ENCODE peak calls at places on chromosome 21, in five cellular contexts. Q is neuronal stem cell, W is ovary, D is kidney, O is body of pancreas. V is an unnamed sample. For H3K4me1 and H3K9me3, the result is how much of the 10 kb centered on the place peaks cover.

GRCh38 chr21:29671728-29672127 is 268.1 kb downstream of the GRIK1 start:
- DNase-seq in O (no peak), W (no peak), D (no peak), Q (no peak), V (no peak)

GRCh38 chr21:17428484-17428869 is 84.4 kb upstream of the CXADR start:
- DNase-seq in Q (no peak), D (no peak), O (no peak), W (no peak), V (no peak)

GRCh38 chr21:21921410-21922232 is 923.4 kb downstream of the NCAM2 start:
- DNase-seq in O (no peak), W (no peak), D (no peak), Q (no peak), V (peak)

GRCh38 chr21:35932232-35932911 is 128.0 kb downstream of the SETD4 start:
- DNase-seq in O (peak), Q (no peak), W (peak), D (no peak), V (no peak)

GRCh38 chr21:46116846-46117585 is 19.1 kb downstream of the COL6A2 start:
- DNase-seq in Q (no peak), W (peak), D (peak), O (peak), V (no peak)

GRCh38 chr21:27192286-27192685 is 225.4 kb upstream of the ADAMTS5 start:
- DNase-seq in D (no peak), O (no peak), Q (no peak), W (no peak), V (no peak)

GRCh38 chr21:27519357-27519756 is 552.5 kb upstream of the ADAMTS5 start:
- DNase-seq in Q (no peak), W (no peak), D (no peak), O (no peak), V (no peak)

GRCh38 chr21:28834335-28835238 is 158.1 kb downstream of the LTN1 start:
- DNase-seq in D (no peak), O (no peak), W (no peak), Q (no peak), V (no peak)

GRCh38 chr21:28882345-28882744 is 110.3 kb downstream of the LTN1 start:
- DNase-seq in O (no peak), W (no peak), D (no peak), Q (no peak), V (no peak)

GRCh38 chr21:23699402-23699801 is 1907.9 kb downstream of the MRPL39 start:
- DNase-seq in Q (no peak), O (no peak), W (no peak), D (no peak), V (no peak)

GRCh38 chr21:36419996-36420395 is 34.8 kb downstream of the CHAF1B start:
- DNase-seq in W (peak), O (peak), D (peak), Q (peak), V (peak)

GRCh38 chr21:45847870-45848269 is 133.7 kb upstream of the COL6A1 start:
- DNase-seq in Q (no peak), W (no peak), O (no peak), D (no peak), V (no peak)

GRCh38 chr21:46295177-46295711 is 9.1 kb downstream of the YBEY start:
- DNase-seq in W (no peak), Q (no peak), O (no peak), D (no peak), V (no peak)

GRCh38 chr21:28960245-28960644 is 32.4 kb downstream of the LTN1 start:
- DNase-seq in Q (no peak), W (no peak), D (no peak), O (no peak), V (no peak)

GRCh38 chr21:36806103-36806502 is 107.2 kb downstream of the SIM2 start:
- DNase-seq in O (no peak), Q (no peak), D (no peak), W (no peak), V (no peak)

GRCh38 chr21:45947296-45947695 is 34.3 kb upstream of the COL6A1 start:
- DNase-seq in D (no peak), W (no peak), Q (no peak), O (no peak), V (no peak)

GRCh38 chr21:43269461-43269860 is 100.7 kb downstream of the CRYAA start:
- DNase-seq in D (peak), W (no peak), O (no peak), Q (no peak), V (peak)

GRCh38 chr21:39633770-39634181 is 21.0 kb downstream of the B3GALT5 start:
- DNase-seq in D (no peak), W (no peak), O (no peak), Q (no peak), V (no peak)

GRCh38 chr21:39451332-39452206 is at the start of gene SH3BGR:
- DNase-seq in O (peak), W (no peak), D (no peak), Q (no peak), V (no peak)

GRCh38 chr21:45741691-45742090 is 98.2 kb downstream of the PCBP3 start:
- DNase-seq in D (no peak), W (no peak), O (no peak), Q (no peak), V (no peak)

GRCh38 chr21:44647222-44647552 is 973 bp downstream of the KRTAP10-11 start:
- DNase-seq in W (no peak), Q (no peak), O (no peak), D (no peak), V (no peak)
- H3K4me1 ChIP-seq in W (under half), Q (under half), O (under half), D (under half), V (under half)

DNA sequence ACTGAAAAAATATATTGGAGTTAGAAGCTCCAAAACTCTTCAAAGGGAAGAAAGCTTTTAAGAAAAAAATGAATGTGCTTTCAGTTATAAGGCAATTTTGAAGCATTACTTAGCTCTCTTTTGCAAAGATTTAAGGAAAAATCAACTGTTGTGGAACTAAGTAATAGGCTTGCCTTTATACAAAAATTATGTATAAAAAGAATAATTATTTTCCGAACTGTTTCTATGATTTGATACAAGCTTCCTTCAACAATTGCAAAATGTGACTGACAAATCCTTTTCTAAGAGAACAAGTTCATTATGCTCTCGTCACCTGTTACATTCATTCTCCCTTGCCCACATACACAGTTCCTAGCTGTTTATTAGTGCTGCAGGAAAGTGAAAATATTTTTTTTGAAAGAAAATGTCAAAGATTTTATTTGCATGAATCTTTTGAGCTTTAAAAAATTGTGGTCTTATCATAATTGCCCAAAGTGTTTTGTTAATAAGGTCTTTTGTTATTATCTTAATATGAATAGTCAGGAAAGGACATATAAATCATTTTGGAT is 466.2 kb downstream of the USP25 start:
- DNase-seq in W (no peak), O (no peak), Q (no peak), D (no peak), V (no peak)
- H3K4me3 ChIP-seq in W (peak), O (no peak), Q (peak), D (peak), V (peak)

GRCh38 chr21:33966324-33966949 is 50.8 kb upstream of the ATP5PO start:
- DNase-seq in O (no peak), D (no peak), Q (no peak), W (no peak), V (no peak)
- H3K9me3 ChIP-seq in O (under half), D (under half), Q (under half), W (under half), V (under half)

GRCh38 chr21:42223826-42224575 is 5.1 kb downstream of the ABCG1 start:
- DNase-seq in O (no peak), W (no peak), D (peak), Q (no peak), V (no peak)

GRCh38 chr21:42222821-42223390 is 4.0 kb downstream of the ABCG1 start:
- DNase-seq in D (no peak), O (no peak), W (no peak), Q (no peak), V (no peak)

GRCh38 chr21:42227909-42228708 is 9.2 kb downstream of the ABCG1 start:
- DNase-seq in D (peak), O (peak), W (peak), Q (no peak), V (no peak)

GRCh38 chr21:42225042-42225441 is 6.1 kb downstream of the ABCG1 start:
- DNase-seq in W (no peak), D (no peak), O (no peak), Q (no peak), V (no peak)

GRCh38 chr21:42225571-42226155 is 6.7 kb downstream of the ABCG1 start:
- DNase-seq in W (no peak), D (peak), O (no peak), Q (no peak), V (no peak)
- H3K4me1 ChIP-seq in W (under half), D (under half), O (under half), Q (under half), V (under half)

DNA sequence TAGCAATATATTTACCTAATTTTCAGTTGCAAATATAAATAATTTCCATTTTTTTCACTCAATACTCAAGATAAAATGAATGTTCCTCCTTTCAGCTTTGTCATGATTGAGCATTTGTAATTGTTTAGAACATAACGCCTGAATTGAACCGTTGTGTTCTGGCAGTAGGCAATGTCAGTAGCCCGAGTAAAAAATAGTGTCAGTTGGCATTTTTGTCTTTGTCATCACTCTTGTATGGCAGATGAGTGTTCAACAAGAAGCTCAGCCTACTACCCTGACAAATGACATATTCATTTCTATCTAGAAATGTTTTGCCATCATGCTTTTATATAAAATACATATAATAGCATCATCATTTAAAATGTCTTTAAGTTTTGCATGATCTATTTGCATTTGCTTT is 691.4 kb upstream of the NCAM2 start:
- DNase-seq in Q (no peak), D (no peak), W (no peak), O (no peak), V (no peak)
- H3K4me3 ChIP-seq in Q (no peak), D (no peak), W (no peak), O (no peak), V (no peak)

DNA sequence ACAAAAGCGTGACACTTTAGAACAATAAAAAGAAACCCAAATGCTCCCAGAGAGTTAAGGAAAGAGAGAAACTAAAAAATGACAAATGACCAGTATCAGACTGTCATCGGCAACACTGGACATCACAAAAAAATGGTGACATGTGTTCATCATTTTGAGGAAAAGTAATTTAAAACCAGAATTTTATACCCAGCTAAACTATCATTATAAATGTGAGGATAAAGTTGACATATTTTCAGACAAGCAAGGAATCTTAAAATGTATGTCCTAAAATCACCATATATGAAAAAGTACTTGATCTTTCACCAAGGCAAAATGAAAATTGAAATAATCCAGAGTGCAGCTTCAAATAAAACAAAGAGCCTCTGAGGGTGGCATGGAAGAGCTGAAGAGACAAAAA is 1.3 kb upstream of the KRTAP10-11 start:
- DNase-seq in D (no peak), O (no peak), Q (no peak), W (no peak), V (no peak)
- H3K9me3 ChIP-seq in D (under half), O (under half), Q (under half), W (under half), V (under half)

GRCh38 chr21:34822209-34822608 is 153.4 kb downstream of the CLIC6 start:
- DNase-seq in O (no peak), W (no peak), Q (no peak), D (no peak), V (no peak)

GRCh38 chr21:34819357-34819999 is 150.7 kb downstream of the CLIC6 start:
- DNase-seq in O (no peak), Q (peak), W (no peak), D (no peak), V (no peak)

GRCh38 chr21:34822957-34823356 is 154.2 kb downstream of the CLIC6 start:
- DNase-seq in O (no peak), D (no peak), W (no peak), Q (no peak), V (no peak)

GRCh38 chr21:34820051-34820450 is 151.3 kb downstream of the CLIC6 start:
- DNase-seq in O (no peak), W (no peak), D (no peak), Q (no peak), V (peak)

GRCh38 chr21:34821717-34822116 is 152.9 kb downstream of the CLIC6 start:
- DNase-seq in D (no peak), W (no peak), Q (no peak), O (no peak), V (no peak)
- H3K4me1 ChIP-seq in D (under half), W (under half), Q (under half), O (under half), V (under half)